ENCODE peak calls at places on chromosomes 5 and 9, in eight cellular contexts. Q is A549; K is lung; X is PC-3; F is GM23248; M is kidney; V is CD4-positive, CD25-positive, alpha-beta regulatory T cell; N is HCT116. L is an unnamed sample.

GRCh38 chr9:131111854-131112311 is 13.5 kb upstream of the NUP214 start:
- DNase-seq in Q (no peak), K (no peak), X (no peak), F (no peak), M (peak; percentile 75), V (no peak), N (no peak), L (no peak)

GRCh38 chr5:55440188-55440646 is 94.5 kb downstream of the PLPP1 start:
- DNase-seq in Q (no peak), K (no peak), X (no peak), F (peak; percentile 96), M (no peak), V (no peak), N (no peak), L (no peak)

GRCh38 chr9:27151693-27152397 is 42.8 kb downstream of the TEK start:
- DNase-seq in Q (no peak), K (no peak), X (peak; percentile 49), F (peak; percentile 78), M (no peak), V (no peak), N (no peak), L (peak; percentile 50)

GRCh38 chr5:175895701-175896102 is 24.3 kb downstream of the CPLX2 start:
- DNase-seq in Q (no peak), K (no peak), X (no peak), F (no peak), M (no peak), V (peak; percentile 23), N (no peak), L (no peak)

GRCh38 chr5:105956456-105957177 is 1714.1 kb downstream of the EFNA5 start:
- DNase-seq in Q (no peak), K (no peak), X (peak; percentile 57), F (peak; percentile 37), M (no peak), V (no peak), N (no peak), L (peak; percentile 62)

GRCh38 chr5:42015681-42016080 is 90.6 kb downstream of the FBXO4 start:
- DNase-seq in Q (no peak), K (no peak), X (no peak), F (peak; percentile 46), M (no peak), V (no peak), N (no peak), L (no peak)

GRCh38 chr9:124764774-124765438 is 6.2 kb downstream of the NR6A1 start:
- DNase-seq in Q (peak; percentile 50), K (no peak), X (peak; percentile 35), F (peak; percentile 39), M (no peak), V (no peak), N (no peak), L (no peak)

GRCh38 chr5:158409507-158409906 is 550.6 kb upstream of the CLINT1 start:
- DNase-seq in Q (no peak), K (no peak), X (no peak), F (no peak), M (no peak), V (no peak), N (no peak), L (no peak)

GRCh38 chr5:73119492-73120157 is 750 bp upstream of the TMEM171 start:
- DNase-seq in Q (no peak), K (no peak), X (no peak), F (no peak), M (peak; percentile 90), V (no peak), N (no peak), L (no peak)

GRCh38 chr5:77696120-77696519 is 57.6 kb upstream of the OTP start:
- DNase-seq in Q (no peak), K (no peak), X (no peak), F (no peak), M (no peak), V (no peak), N (no peak), L (no peak)

GRCh38 chr9:133609311-133610098 is at the start of gene FAM163B:
- DNase-seq in Q (peak; percentile 15), K (no peak), X (no peak), F (peak; percentile 53), M (peak; percentile 82), V (no peak), N (no peak), L (no peak)

GRCh38 chr5:174371600-174372094 is 326.1 kb downstream of the NSG2 start:
- DNase-seq in Q (peak; percentile 20), K (no peak), X (peak; percentile 90), F (peak; percentile 14), M (no peak), V (no peak), N (peak; percentile 88), L (peak; percentile 45)

GRCh38 chr5:15501057-15501791 is 1.2 kb downstream of the FBXL7 start:
- DNase-seq in Q (peak; percentile 13), K (no peak), X (no peak), F (peak; percentile 91), M (peak; percentile 76), V (no peak), N (no peak), L (peak; percentile 87)
- H3K27ac ChIP-seq in Q (no peak overlapping the region), K (peak overlapping the region; percentile 94), X (no peak overlapping the region), F (peak overlapping the region; percentile 67), M (no peak overlapping the region), V (no peak overlapping the region), N (no peak overlapping the region), L (peak overlapping the region; percentile 69)

DNA sequence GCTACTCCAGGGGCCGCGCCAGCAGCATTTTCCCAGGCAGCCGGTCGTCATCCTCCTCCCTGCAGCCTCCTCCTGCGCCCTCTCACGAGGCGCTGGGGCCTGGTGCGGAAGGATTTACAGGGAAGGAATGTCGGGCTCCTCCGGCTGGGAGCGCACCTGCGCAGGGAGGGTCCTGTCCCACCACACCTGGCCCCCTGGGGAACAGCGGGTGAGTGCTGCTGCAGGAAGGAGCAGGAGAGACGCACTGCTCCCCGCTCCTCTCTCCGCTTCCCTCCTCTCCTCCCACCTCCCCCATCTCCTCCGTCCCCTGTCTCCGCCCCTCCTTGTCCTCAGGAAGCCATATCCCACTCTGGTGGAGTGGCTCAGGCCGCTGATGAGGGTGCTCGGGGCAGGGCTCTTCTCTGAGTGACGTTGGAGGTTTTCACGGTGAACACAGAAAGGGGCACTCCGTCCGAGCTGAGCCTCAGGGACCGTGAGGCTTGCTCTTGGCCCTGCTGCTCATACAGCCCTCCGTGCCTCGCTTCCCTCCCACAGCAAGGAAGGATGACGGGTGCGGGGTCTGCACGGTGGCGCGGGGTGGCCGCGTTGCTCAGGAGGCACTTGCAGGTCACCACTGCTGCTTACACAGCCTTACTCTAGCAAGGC is 31.3 kb downstream of the IRX4 start:
- DNase-seq in Q (no peak), K (no peak), X (no peak), F (no peak), M (peak; percentile 63), V (no peak), N (no peak), L (no peak)
- H3K4me3 ChIP-seq in Q (no peak overlapping the region), K (no peak overlapping the region), X (no peak overlapping the region), F (no peak overlapping the region), M (no peak overlapping the region), V (no peak overlapping the region), N (no peak overlapping the region), L (no peak overlapping the region)

GRCh38 chr9:128556276-128556675 is 3.9 kb downstream of the SPTAN1 start:
- DNase-seq in Q (no peak), K (no peak), X (peak; percentile 62), F (no peak), M (no peak), V (no peak), N (no peak), L (no peak)

GRCh38 chr9:128554155-128554862 is 1.9 kb downstream of the SPTAN1 start:
- DNase-seq in Q (peak; percentile 72), K (peak; percentile 68), X (peak; percentile 81), F (peak; percentile 97), M (no peak), V (no peak), N (peak; percentile 35), L (peak; percentile 88)

GRCh38 chr9:128553695-128554094 is 1.3 kb downstream of the SPTAN1 start:
- DNase-seq in Q (no peak), K (no peak), X (peak; percentile 25), F (peak; percentile 92), M (no peak), V (no peak), N (no peak), L (no peak)

GRCh38 chr9:128556915-128557634 is 4.7 kb downstream of the SPTAN1 start:
- DNase-seq in Q (no peak), K (no peak), X (no peak), F (peak; percentile 17), M (no peak), V (no peak), N (no peak), L (no peak)

DNA sequence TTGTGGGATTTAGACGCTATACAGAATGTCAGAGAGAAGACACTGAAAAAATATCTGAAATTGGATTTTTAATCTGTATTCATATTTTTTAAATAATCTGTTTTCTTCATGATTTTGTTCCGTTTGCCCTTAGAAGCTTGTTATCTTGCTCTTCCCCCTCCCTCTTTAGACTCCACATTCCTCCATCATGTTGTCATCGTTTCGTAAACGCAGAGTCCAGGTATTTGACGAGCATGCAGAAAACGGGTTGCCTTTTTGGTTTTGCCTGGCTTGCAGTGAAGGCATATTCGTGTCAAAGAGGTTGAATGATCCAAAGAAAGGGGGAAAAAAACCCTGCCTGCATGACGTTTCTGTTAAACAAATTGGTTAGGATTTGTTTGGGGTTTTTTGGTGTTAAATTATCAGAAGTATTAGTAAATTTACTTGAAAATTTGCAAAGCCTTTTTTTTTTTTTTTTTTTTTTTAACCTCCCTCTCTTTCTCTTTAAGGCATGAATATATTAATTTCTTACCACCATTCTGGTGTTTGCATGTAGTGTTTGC is 2.9 kb downstream of the SPTAN1 start:
- DNase-seq in Q (peak; percentile 59), K (peak; percentile 39), X (peak; percentile 82), F (peak; percentile 71), M (no peak), V (no peak), N (peak; percentile 46), L (peak; percentile 66)
- H3K4me1 ChIP-seq in Q (peaks cover 70% of the 10 kb centered on the region), K (peaks cover 48% of the 10 kb centered on the region), X (peaks cover 63% of the 10 kb centered on the region), F (peaks cover 70% of the 10 kb centered on the region), M (peaks cover 39% of the 10 kb centered on the region), V (peaks cover 81% of the 10 kb centered on the region), N (peaks cover 71% of the 10 kb centered on the region), L (peaks cover 69% of the 10 kb centered on the region)

GRCh38 chr5:142945845-142946244 is 175.7 kb downstream of the ARHGAP26 start:
- DNase-seq in Q (no peak), K (no peak), X (no peak), F (no peak), M (no peak), V (no peak), N (no peak), L (no peak)

GRCh38 chr5:142944140-142944539 is 174.0 kb downstream of the ARHGAP26 start:
- DNase-seq in Q (no peak), K (no peak), X (peak; percentile 10), F (peak; percentile 51), M (no peak), V (no peak), N (no peak), L (no peak)

GRCh38 chr5:142946547-142947426 is 176.6 kb downstream of the ARHGAP26 start:
- DNase-seq in Q (no peak), K (no peak), X (no peak), F (no peak), M (no peak), V (no peak), N (no peak), L (no peak)

GRCh38 chr5:142947427-142947709 is 177.2 kb downstream of the ARHGAP26 start:
- DNase-seq in Q (no peak), K (no peak), X (no peak), F (no peak), M (no peak), V (no peak), N (no peak), L (no peak)

DNA sequence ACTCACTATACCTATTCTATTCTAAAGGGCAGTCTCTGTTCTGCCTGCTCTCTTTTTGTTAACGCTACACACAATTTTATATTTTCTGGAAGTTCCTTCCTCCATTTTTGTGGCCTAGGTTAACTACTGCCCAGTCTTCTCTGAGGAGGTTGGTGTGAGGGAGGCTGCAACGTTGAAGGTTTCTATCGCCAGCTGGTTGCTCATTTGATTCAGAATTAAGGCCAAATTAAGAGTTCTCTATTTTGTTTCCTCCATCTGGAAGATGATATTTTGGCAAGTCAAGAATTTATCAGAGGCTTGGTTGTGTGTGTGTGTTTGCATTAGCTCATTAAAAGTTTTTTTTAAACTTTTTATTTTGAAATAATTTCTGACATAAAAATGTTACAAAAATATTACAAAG is 175.1 kb downstream of the ARHGAP26 start:
- DNase-seq in Q (no peak), K (no peak), X (no peak), F (no peak), M (no peak), V (no peak), N (no peak), L (no peak)
- H3K27ac ChIP-seq in Q (no peak overlapping the region), K (no peak overlapping the region), X (no peak overlapping the region), F (no peak overlapping the region), M (no peak overlapping the region), V (no peak overlapping the region), N (no peak overlapping the region), L (no peak overlapping the region)

L was measured in SJSA1.